ENCODE peak calls at places on chromosomes 7 and 10, in seven cellular contexts. Z is SIG-M5, H is COLO829, Y is upper lobe of right lung, E is right atrium auricular region, U is WTC11, P is EH. A is an unnamed sample.

GRCh38 chr7:12670071-12670729 is 17.2 kb upstream of the ARL4A start:
- DNase-seq in Z (no peak), H (no peak), Y (no peak), E (no peak), U (no peak), P (peak; percentile 49), A (no peak)

GRCh38 chr10:87752571-87752970 is 65.5 kb downstream of the ATAD1 start:
- DNase-seq in Z (no peak), H (peak; percentile 25), Y (no peak), E (no peak), U (no peak), P (peak; percentile 76), A (no peak)

GRCh38 chr10:78947226-78947625 is 121.5 kb upstream of the ZMIZ1 start:
- DNase-seq in Z (no peak), H (no peak), Y (no peak), E (no peak), U (no peak), P (no peak), A (no peak)

GRCh38 chr7:22671177-22671879 is 55.7 kb upstream of the IL6 start:
- DNase-seq in Z (no peak), H (no peak), Y (no peak), E (no peak), U (no peak), P (peak; percentile 83), A (no peak)

GRCh38 chr7:14457567-14458453 is 444.7 kb downstream of the DGKB start:
- DNase-seq in Z (no peak), H (peak; percentile 76), Y (peak; percentile 63), E (peak; percentile 76), U (peak; percentile 69), P (peak; percentile 67), A (peak; percentile 41)

GRCh38 chr7:128254470-128254869 is 13.4 kb downstream of the LEP start:
- DNase-seq in Z (no peak), H (no peak), Y (no peak), E (no peak), U (no peak), P (no peak), A (no peak)

GRCh38 chr7:151745090-151745638 is 131.8 kb downstream of the PRKAG2 start:
- DNase-seq in Z (no peak), H (no peak), Y (peak; percentile 95), E (peak; percentile 90), U (no peak), P (peak; percentile 71), A (no peak)

GRCh38 chr10:127440371-127440770 is 108.7 kb upstream of the NPS start:
- DNase-seq in Z (no peak), H (no peak), Y (no peak), E (no peak), U (no peak), P (no peak), A (no peak)

GRCh38 chr7:90892213-90892612 is 296.1 kb downstream of the CDK14 start:
- DNase-seq in Z (no peak), H (peak; percentile 35), Y (no peak), E (no peak), U (no peak), P (no peak), A (no peak)

GRCh38 chr7:147023390-147023914 is 906.9 kb downstream of the CNTNAP2 start:
- DNase-seq in Z (no peak), H (no peak), Y (no peak), E (no peak), U (no peak), P (no peak), A (no peak)

GRCh38 chr7:46930336-46930735 is 651.6 kb downstream of the TNS3 start:
- DNase-seq in Z (no peak), H (no peak), Y (no peak), E (no peak), U (no peak), P (peak; percentile 96), A (no peak)

GRCh38 chr10:103042129-103042528 is 124.0 kb downstream of the CNNM2 start:
- DNase-seq in Z (no peak), H (no peak), Y (no peak), E (no peak), U (peak; percentile 31), P (no peak), A (no peak)

GRCh38 chr10:4596951-4597350 is 229.1 kb upstream of the AKR1E2 start:
- DNase-seq in Z (no peak), H (no peak), Y (no peak), E (no peak), U (no peak), P (peak; percentile 38), A (no peak)

GRCh38 chr10:57696641-57697040 is 571.1 kb downstream of the IPMK start:
- DNase-seq in Z (no peak), H (no peak), Y (no peak), E (no peak), U (no peak), P (peak; percentile 90), A (no peak)

GRCh38 chr10:125035588-125036298 is 93.8 kb downstream of the ZRANB1 start:
- DNase-seq in Z (no peak), H (no peak), Y (no peak), E (no peak), U (no peak), P (no peak), A (no peak)

GRCh38 chr10:24344695-24345473 is 135.9 kb downstream of the KIAA1217 start:
- DNase-seq in Z (no peak), H (no peak), Y (no peak), E (no peak), U (no peak), P (no peak), A (no peak)

GRCh38 chr7:41206267-41206666 is 496.6 kb downstream of the INHBA start:
- DNase-seq in Z (no peak), H (no peak), Y (no peak), E (no peak), U (no peak), P (no peak), A (no peak)

GRCh38 chr7:100219271-100219737 is 445 bp upstream of the PVRIG start:
- DNase-seq in Z (no peak), H (no peak), Y (no peak), E (no peak), U (no peak), P (no peak), A (no peak)

GRCh38 chr7:44776211-44776610 is 20.3 kb upstream of the PPIA start:
- DNase-seq in Z (no peak), H (no peak), Y (no peak), E (no peak), U (no peak), P (no peak), A (no peak)

GRCh38 chr7:122528879-122529481 is 169.9 kb downstream of the RNF133 start:
- DNase-seq in Z (no peak), H (peak; percentile 18), Y (no peak), E (no peak), U (no peak), P (peak; percentile 44), A (no peak)

GRCh38 chr7:130369110-130369711 is 11.1 kb upstream of the CPA1 start:
- DNase-seq in Z (no peak), H (no peak), Y (no peak), E (no peak), U (no peak), P (peak; percentile 90), A (no peak)

GRCh38 chr7:8443871-8444756 is 10.7 kb downstream of the NXPH1 start:
- DNase-seq in Z (no peak), H (no peak), Y (no peak), E (no peak), U (peak; percentile 75), P (no peak), A (no peak)

GRCh38 chr10:33102071-33102470 is 144.0 kb upstream of the ITGB1 start:
- DNase-seq in Z (no peak), H (no peak), Y (no peak), E (no peak), U (no peak), P (no peak), A (no peak)

GRCh38 chr10:117004627-117005453 is at the start of gene SHTN1:
- DNase-seq in Z (no peak), H (no peak), Y (peak; percentile 94), E (peak; percentile 68), U (peak; percentile 65), P (peak; percentile 68), A (no peak)

GRCh38 chr7:151790826-151791379 is 86.0 kb downstream of the PRKAG2 start:
- DNase-seq in Z (no peak), H (no peak), Y (peak; percentile 40), E (no peak), U (no peak), P (no peak), A (no peak)

GRCh38 chr7:2779086-2779485 is 65.0 kb downstream of the GNA12 start:
- DNase-seq in Z (no peak), H (no peak), Y (no peak), E (no peak), U (no peak), P (peak; percentile 35), A (no peak)

GRCh38 chr10:77160679-77161078 is 476.9 kb downstream of the KCNMA1 start:
- DNase-seq in Z (no peak), H (peak; percentile 9), Y (no peak), E (no peak), U (no peak), P (peak; percentile 88), A (no peak)

GRCh38 chr7:38839846-38840245 is 69.1 kb downstream of the VPS41 start:
- DNase-seq in Z (no peak), H (no peak), Y (no peak), E (no peak), U (no peak), P (peak; percentile 5), A (no peak)

GRCh38 chr7:157612664-157613561 is 276.1 kb downstream of the DNAJB6 start:
- DNase-seq in Z (no peak), H (no peak), Y (peak; percentile 76), E (no peak), U (peak; percentile 30), P (no peak), A (peak; percentile 56)

GRCh38 chr7:135620980-135621850 is 41.1 kb upstream of the STMP1 start:
- DNase-seq in Z (no peak), H (peak; percentile 94), Y (no peak), E (peak; percentile 64), U (peak; percentile 15), P (peak; percentile 89), A (no peak)

GRCh38 chr10:121112618-121113384 is 261.6 kb downstream of the WDR11 start:
- DNase-seq in Z (no peak), H (no peak), Y (no peak), E (no peak), U (peak; percentile 18), P (no peak), A (no peak)

GRCh38 chr7:85890244-85890811 is 703.5 kb upstream of the SEMA3D start:
- DNase-seq in Z (no peak), H (peak; percentile 64), Y (no peak), E (no peak), U (no peak), P (peak; percentile 26), A (no peak)

GRCh38 chr10:87659571-87660483 is at the start of gene PAPSS2:
- DNase-seq in Z (no peak), H (no peak), Y (peak; percentile 89), E (peak; percentile 65), U (peak; percentile 71), P (peak; percentile 88), A (no peak)

GRCh38 chr7:72278550-72278949 is 133.6 kb downstream of the CALN1 start:
- DNase-seq in Z (no peak), H (no peak), Y (no peak), E (no peak), U (no peak), P (no peak), A (no peak)